ENCODE peak calls at places on chromosomes 4 and X, in four cellular contexts. R, H, U and F are unnamed samples.

GRCh38 chr4:13917010-13917409 is 289.5 kb upstream of the BOD1L1 start:
- DNase-seq in R (no peak), H (no peak), U (no peak), F (no peak)

GRCh38 chr4:164959896-164960295 is 17.6 kb downstream of the TRIM61 start:
- DNase-seq in R (no peak), H (no peak), U (no peak), F (no peak)

GRCh38 chr4:30765022-30765421 is 44.9 kb downstream of the PCDH7 start:
- DNase-seq in R (no peak), H (no peak), U (no peak), F (no peak)

GRCh38 chrX:16772460-16772859 is 13.8 kb upstream of the TXLNG start:
- DNase-seq in R (no peak), H (no peak), U (peak), F (peak)

GRCh38 chr4:30867427-30867826 is 147.3 kb downstream of the PCDH7 start:
- DNase-seq in R (no peak), H (no peak), U (no peak), F (no peak)

GRCh38 chrX:49257074-49257790 is 7.3 kb downstream of the FOXP3 start:
- DNase-seq in R (no peak), H (no peak), U (no peak), F (no peak)

GRCh38 chr4:108683479-108683878 is 33.1 kb downstream of the OSTC start:
- DNase-seq in R (no peak), H (no peak), U (peak), F (no peak)

GRCh38 chr4:144355809-144356757 is 215.6 kb upstream of the GYPA start:
- DNase-seq in R (no peak), H (peak), U (peak), F (peak)

GRCh38 chr4:46254788-46255187 is 130.9 kb upstream of the GABRG1 start:
- DNase-seq in R (no peak), H (no peak), U (no peak), F (no peak)

GRCh38 chr4:139210486-139210885 is 33.5 kb upstream of the ELF2 start:
- DNase-seq in R (no peak), H (no peak), U (no peak), F (no peak)

GRCh38 chrX:14344172-14344940 is 185.0 kb upstream of the GLRA2 start:
- DNase-seq in R (no peak), H (no peak), U (no peak), F (no peak)

GRCh38 chr4:76784237-76784636 is 113.7 kb downstream of the SOWAHB start:
- DNase-seq in R (no peak), H (no peak), U (no peak), F (peak)

GRCh38 chr4:119559044-119559647 is 69.5 kb downstream of the PDE5A start:
- DNase-seq in R (peak), H (no peak), U (peak), F (no peak)

GRCh38 chrX:14026121-14026520 is 3.6 kb downstream of the GEMIN8 start:
- DNase-seq in R (no peak), H (no peak), U (no peak), F (no peak)

GRCh38 chr4:6693274-6694176 is at the start of gene S100P:
- DNase-seq in R (no peak), H (no peak), U (peak), F (no peak)
- TF ChIP-seq ETV6 in R (no peak), H (no peak), U (peak), F (no peak)

GRCh38 chr4:37812713-37813112 is 13.8 kb upstream of the PGM2 start:
- DNase-seq in R (no peak), H (no peak), U (no peak), F (no peak)

GRCh38 chr4:37816719-37817118 is 9.8 kb upstream of the PGM2 start:
- DNase-seq in R (no peak), H (no peak), U (no peak), F (no peak)

GRCh38 chr4:37815591-37815990 is 10.9 kb upstream of the PGM2 start:
- DNase-seq in R (no peak), H (no peak), U (no peak), F (no peak)

GRCh38 chr4:37816006-37816405 is 10.5 kb upstream of the PGM2 start:
- DNase-seq in R (no peak), H (no peak), U (no peak), F (no peak)
- TF ChIP-seq ETV6 in R (no peak), H (no peak), U (no peak), F (no peak)

GRCh38 chr4:158496030-158496741 is 25.5 kb upstream of the RXFP1 start:
- DNase-seq in R (peak), H (no peak), U (peak), F (peak)
- TF ChIP-seq ETV6 in R (no peak), H (no peak), U (no peak), F (no peak)

DNA sequence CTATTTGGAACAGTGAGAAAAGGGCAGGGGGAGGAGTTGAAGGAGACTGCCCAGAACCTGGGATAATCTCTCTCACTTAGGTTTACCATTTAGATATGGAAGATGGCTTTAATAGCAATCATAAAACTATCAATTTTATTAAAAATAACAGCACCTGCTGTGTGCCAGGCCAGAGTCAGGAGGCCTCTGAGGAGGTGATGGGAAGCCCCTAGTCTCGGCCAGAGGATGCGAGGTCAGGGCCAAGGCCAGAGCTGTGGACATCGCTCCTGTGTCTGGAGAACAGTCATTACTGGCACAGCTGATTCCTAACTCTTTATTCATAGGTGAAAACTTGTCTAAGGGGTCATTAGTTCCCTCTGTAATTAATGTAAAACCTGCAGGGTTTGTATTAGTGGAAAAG is 4.2 kb upstream of the IQSEC2 start:
- DNase-seq in R (no peak), H (no peak), U (no peak), F (no peak)
- TF ChIP-seq ETV6 in R (no peak), H (no peak), U (no peak), F (no peak)

GRCh38 chrX:139811942-139812629 is 104.1 kb upstream of the MCF2 start:
- DNase-seq in R (no peak), H (no peak), U (no peak), F (no peak)
- TF ChIP-seq ETV6 in R (no peak), H (no peak), U (no peak), F (no peak)

GRCh38 chrX:130301405-130301804 is 32.7 kb upstream of the ZNF280C start:
- DNase-seq in R (no peak), H (no peak), U (no peak), F (no peak)

GRCh38 chrX:130295519-130296314 is 27.0 kb upstream of the ZNF280C start:
- DNase-seq in R (no peak), H (no peak), U (no peak), F (no peak)

GRCh38 chrX:130300010-130300282 is 31.2 kb upstream of the ZNF280C start:
- DNase-seq in R (no peak), H (no peak), U (no peak), F (no peak)

GRCh38 chrX:130296743-130297142 is 28.0 kb upstream of the ZNF280C start:
- DNase-seq in R (no peak), H (no peak), U (no peak), F (no peak)

DNA sequence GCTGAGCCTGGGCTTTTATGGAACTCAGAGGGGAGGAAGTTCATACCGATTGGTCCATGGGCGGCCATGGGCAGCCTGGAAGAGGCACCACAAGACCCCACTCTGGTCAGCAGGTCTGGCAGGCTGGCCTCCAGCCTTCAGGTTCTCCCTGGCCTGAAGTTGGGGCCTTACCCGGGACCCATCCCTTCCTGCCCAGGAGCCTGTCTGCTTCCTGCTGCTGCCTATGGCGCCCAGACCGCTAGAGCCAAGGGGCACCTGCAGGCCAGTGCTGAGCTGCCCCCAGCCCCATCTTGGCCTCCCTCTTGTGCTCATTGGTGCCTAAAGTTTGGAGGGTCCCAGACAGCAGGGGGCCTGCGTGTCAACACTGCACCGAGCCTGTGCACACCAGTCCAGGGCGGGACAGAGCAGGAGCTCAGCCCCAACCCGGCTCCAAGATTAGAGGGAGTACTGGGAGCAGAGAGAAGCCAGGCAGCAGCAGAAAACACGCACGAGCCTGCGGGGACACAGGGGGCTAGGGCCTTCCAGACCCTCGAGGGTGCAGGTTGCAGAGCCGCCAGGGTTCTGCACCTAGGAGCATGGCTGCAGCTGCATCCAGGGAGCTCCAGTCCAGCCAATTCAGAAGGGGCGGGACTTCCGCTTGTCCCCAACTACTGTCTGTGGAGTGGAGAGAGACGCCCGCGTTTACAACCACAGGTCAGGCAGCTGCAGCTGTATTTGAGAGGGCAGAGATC is 30.7 kb upstream of the ZNF280C start:
- DNase-seq in R (no peak), H (no peak), U (no peak), F (no peak)
- TF ChIP-seq ETV6 in R (no peak), H (no peak), U (no peak), F (no peak)

GRCh38 chr4:112492321-112492720 is 23.7 kb downstream of the NEUROG2 start:
- DNase-seq in R (no peak), H (no peak), U (no peak), F (no peak)
- TF ChIP-seq ETV6 in R (no peak), H (no peak), U (no peak), F (no peak)

GRCh38 chr4:2071912-2072867 is 13.1 kb downstream of the NAT8L start:
- DNase-seq in R (no peak), H (no peak), U (peak), F (peak)
- TF ChIP-seq ETV6 in R (no peak), H (no peak), U (no peak), F (no peak)

GRCh38 chr4:8594097-8595038 is 1.8 kb downstream of the CPZ start:
- DNase-seq in R (peak), H (peak), U (peak), F (peak)

GRCh38 chr4:8591114-8591513 is 1.5 kb upstream of the CPZ start:
- DNase-seq in R (no peak), H (no peak), U (no peak), F (no peak)

GRCh38 chr4:8591626-8592365 is 769 bp upstream of the CPZ start:
- DNase-seq in R (no peak), H (no peak), U (no peak), F (no peak)

GRCh38 chr4:8593268-8594096 is 917 bp downstream of the CPZ start:
- DNase-seq in R (peak), H (no peak), U (no peak), F (no peak)

DNA sequence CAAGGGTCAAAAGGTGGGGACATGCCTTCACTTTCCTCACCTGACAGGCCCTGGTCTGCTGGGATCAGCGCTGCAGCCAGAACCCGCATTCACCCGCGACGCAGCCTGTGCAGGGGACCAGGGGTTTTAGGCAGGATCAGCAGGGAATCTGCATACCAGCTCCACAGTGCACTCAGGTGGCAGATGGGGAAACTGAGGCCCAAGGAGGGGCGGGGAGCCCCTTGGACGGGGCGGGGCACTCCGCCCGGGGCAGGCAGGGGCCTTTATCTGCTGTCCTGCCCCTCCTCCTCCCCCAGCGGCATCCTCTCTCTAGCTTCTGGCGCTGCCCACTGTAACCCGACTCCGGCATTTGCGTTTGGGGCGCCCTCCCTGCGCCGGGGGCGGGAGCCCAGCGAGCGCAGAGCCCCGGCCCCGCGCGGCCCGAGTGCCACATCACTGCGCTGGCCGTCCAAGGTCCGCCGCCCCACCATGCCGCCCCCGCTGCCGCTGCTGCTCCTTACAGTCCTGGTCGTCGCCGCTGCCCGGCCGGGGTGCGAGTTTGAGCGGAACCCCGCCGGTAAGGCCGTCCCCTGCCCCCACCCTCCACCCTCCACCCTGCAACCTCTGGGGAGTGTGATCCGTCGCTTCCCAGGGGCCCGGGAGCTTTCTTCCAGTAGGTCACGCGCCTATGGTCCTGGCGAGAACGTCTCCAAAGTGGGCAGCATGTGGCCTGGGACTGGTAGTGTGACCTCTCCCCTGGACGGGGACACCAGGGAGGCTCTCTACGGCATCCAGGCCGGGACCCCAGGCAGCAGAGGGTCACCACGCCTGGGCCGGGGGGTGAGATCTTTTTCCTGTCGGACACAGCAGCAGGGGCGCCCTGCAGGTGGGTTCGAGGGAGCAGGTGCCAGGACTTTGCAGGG is at the start of gene CPZ:
- DNase-seq in R (peak), H (no peak), U (peak), F (peak)
- TF ChIP-seq ETV6 in R (no peak), H (no peak), U (no peak), F (no peak)